ENCODE peak calls at places on chromosomes 3 and 15, in nine cellular contexts. W, E, K, M, J, Z, H, P and D are unnamed samples.

GRCh38 chr3:58065700-58066167 is 57.5 kb downstream of the FLNB start:
- DNase-seq in W (no peak), K (no peak), P (no peak), J (no peak), Z (no peak), E (no peak), M (no peak), H (no peak), D (no peak)

GRCh38 chr15:40430271-40430805 is 10.4 kb upstream of the BAHD1 start:
- DNase-seq in J (no peak), W (no peak), Z (peak), H (no peak), K (no peak), M (peak), E (no peak), P (no peak), D (peak)

GRCh38 chr3:127183931-127184869 is 8.7 kb upstream of the PRR23E start:
- DNase-seq in P (no peak), J (no peak), H (no peak), K (no peak), M (no peak), W (no peak), E (no peak), Z (no peak), D (no peak)

GRCh38 chr15:35092846-35093245 is 7.8 kb upstream of the NANOGP8 start:
- DNase-seq in W (no peak), J (no peak), M (no peak), H (no peak), P (peak), Z (no peak), K (no peak), E (no peak), D (no peak)

GRCh38 chr3:10986592-10986991 is 6.0 kb upstream of the SLC6A1 start:
- DNase-seq in K (no peak), P (no peak), E (no peak), Z (no peak), M (no peak), W (no peak), J (no peak), H (no peak), D (no peak)

GRCh38 chr3:107938128-107938527 is 152.7 kb downstream of the CD47 start:
- DNase-seq in P (no peak), J (no peak), W (no peak), M (peak), K (no peak), E (no peak), Z (no peak), H (peak), D (peak)

GRCh38 chr3:120081719-120082118 is 12.5 kb downstream of the GSK3B start:
- DNase-seq in J (no peak), W (no peak), E (no peak), M (no peak), H (peak), P (no peak), K (no peak), Z (no peak), D (no peak)

GRCh38 chr15:53869044-53869805 is 109.0 kb upstream of the UNC13C start:
- DNase-seq in M (peak), K (no peak), E (no peak), H (peak), Z (no peak), J (no peak), P (no peak), W (no peak), D (no peak)

GRCh38 chr3:182686033-182686886 is 107.0 kb upstream of the ATP11B start:
- DNase-seq in J (no peak), H (no peak), Z (no peak), M (no peak), P (no peak), E (no peak), K (no peak), W (no peak), D (no peak)

GRCh38 chr3:150414989-150415388 is 6.9 kb downstream of the TSC22D2 start:
- DNase-seq in M (no peak), P (no peak), J (no peak), Z (no peak), W (no peak), K (no peak), H (no peak), E (no peak), D (no peak)

GRCh38 chr3:189458536-189458935 is 172.7 kb upstream of the TP63 start:
- DNase-seq in Z (peak), K (no peak), P (no peak), H (no peak), M (peak), W (no peak), E (peak), J (no peak), D (peak)

GRCh38 chr3:43076857-43077256 is 29.0 kb downstream of the POMGNT2 start:
- DNase-seq in E (no peak), K (no peak), H (no peak), W (no peak), Z (no peak), P (no peak), J (no peak), M (no peak), D (no peak)

GRCh38 chr3:36097180-36097579 is 283.1 kb upstream of the STAC start:
- DNase-seq in W (no peak), Z (no peak), M (no peak), P (no peak), K (no peak), H (no peak), J (no peak), E (no peak), D (no peak)

GRCh38 chr3:34394978-34395748 is 596.7 kb downstream of the PDCD6IP start:
- DNase-seq in M (no peak), K (no peak), H (no peak), Z (no peak), J (no peak), E (no peak), P (no peak), W (no peak), D (no peak)

GRCh38 chr15:45150481-45150880 is 20.7 kb downstream of the DUOX1 start:
- DNase-seq in M (no peak), Z (no peak), P (no peak), J (no peak), W (no peak), K (no peak), H (no peak), E (no peak), D (no peak)

GRCh38 chr3:58041826-58042324 is 33.7 kb downstream of the FLNB start:
- DNase-seq in Z (no peak), W (no peak), K (peak), H (peak), P (no peak), E (peak), M (no peak), J (peak), D (peak)

GRCh38 chr3:55826731-55827496 is 339.8 kb upstream of the WNT5A start:
- DNase-seq in P (no peak), W (no peak), E (no peak), Z (no peak), K (no peak), J (no peak), H (no peak), M (no peak), D (peak)

GRCh38 chr15:68614621-68615035 is 35.8 kb downstream of the CORO2B start:
- DNase-seq in J (no peak), K (no peak), M (no peak), H (no peak), P (peak), W (no peak), E (no peak), Z (no peak), D (no peak)

GRCh38 chr3:13507791-13508339 is 27.8 kb downstream of the HDAC11 start:
- DNase-seq in P (peak), K (no peak), H (no peak), W (no peak), M (peak), Z (no peak), J (no peak), E (no peak), D (peak)

GRCh38 chr15:52652984-52653383 is 26.2 kb downstream of the ATOSA start:
- DNase-seq in M (peak), K (no peak), W (no peak), H (no peak), J (peak), Z (no peak), P (no peak), E (peak), D (peak)

GRCh38 chr3:32508731-32509130 is 6.1 kb upstream of the CMTM6 start:
- DNase-seq in W (no peak), H (no peak), M (peak), Z (no peak), P (no peak), E (no peak), K (no peak), J (no peak), D (no peak)

GRCh38 chr15:57313134-57313483 is 63.2 kb upstream of the CGNL1 start:
- DNase-seq in P (no peak), Z (no peak), M (no peak), W (no peak), E (no peak), H (no peak), K (no peak), J (no peak), D (no peak)

GRCh38 chr3:123807820-123808219 is 76.3 kb downstream of the MYLK start:
- DNase-seq in H (no peak), J (no peak), W (no peak), K (no peak), E (no peak), Z (no peak), M (peak), P (no peak), D (peak)

GRCh38 chr15:88018865-88019626 is 237.5 kb downstream of the NTRK3 start:
- DNase-seq in P (no peak), J (peak), H (no peak), K (no peak), E (no peak), Z (no peak), M (no peak), W (no peak), D (peak)

GRCh38 chr3:109607897-109608296 is 270.6 kb upstream of the DPPA4 start:
- DNase-seq in K (no peak), H (no peak), M (no peak), W (no peak), J (no peak), Z (no peak), P (no peak), E (no peak), D (no peak)

GRCh38 chr15:63157891-63158431 is 684 bp upstream of the RPS27L start:
- DNase-seq in W (peak), K (no peak), J (peak), P (no peak), M (peak), E (peak), H (peak), Z (peak), D (peak)

GRCh38 chr15:31089361-31090047 is 12.0 kb downstream of the TRPM1 start:
- DNase-seq in E (no peak), J (no peak), P (no peak), M (no peak), H (no peak), W (no peak), Z (no peak), K (no peak), D (no peak)

GRCh38 chr3:138433892-138434275 is 532 bp upstream of the ESYT3 start:
- DNase-seq in J (no peak), P (peak), M (no peak), Z (no peak), H (no peak), K (no peak), W (no peak), E (no peak), D (no peak)
- H3K4me3 ChIP-seq in J (no peak), P (peak), M (no peak), Z (no peak), H (no peak), K (no peak), W (no peak), E (no peak), D (peak)

GRCh38 chr3:82927309-82928253 is 1166.1 kb upstream of the GBE1 start:
- DNase-seq in Z (no peak), W (no peak), H (no peak), K (no peak), P (no peak), J (no peak), E (no peak), M (no peak), D (no peak)
- H3K4me3 ChIP-seq in Z (no peak), W (no peak), H (no peak), K (no peak), P (no peak), J (no peak), E (no peak), M (no peak), D (no peak)

DNA sequence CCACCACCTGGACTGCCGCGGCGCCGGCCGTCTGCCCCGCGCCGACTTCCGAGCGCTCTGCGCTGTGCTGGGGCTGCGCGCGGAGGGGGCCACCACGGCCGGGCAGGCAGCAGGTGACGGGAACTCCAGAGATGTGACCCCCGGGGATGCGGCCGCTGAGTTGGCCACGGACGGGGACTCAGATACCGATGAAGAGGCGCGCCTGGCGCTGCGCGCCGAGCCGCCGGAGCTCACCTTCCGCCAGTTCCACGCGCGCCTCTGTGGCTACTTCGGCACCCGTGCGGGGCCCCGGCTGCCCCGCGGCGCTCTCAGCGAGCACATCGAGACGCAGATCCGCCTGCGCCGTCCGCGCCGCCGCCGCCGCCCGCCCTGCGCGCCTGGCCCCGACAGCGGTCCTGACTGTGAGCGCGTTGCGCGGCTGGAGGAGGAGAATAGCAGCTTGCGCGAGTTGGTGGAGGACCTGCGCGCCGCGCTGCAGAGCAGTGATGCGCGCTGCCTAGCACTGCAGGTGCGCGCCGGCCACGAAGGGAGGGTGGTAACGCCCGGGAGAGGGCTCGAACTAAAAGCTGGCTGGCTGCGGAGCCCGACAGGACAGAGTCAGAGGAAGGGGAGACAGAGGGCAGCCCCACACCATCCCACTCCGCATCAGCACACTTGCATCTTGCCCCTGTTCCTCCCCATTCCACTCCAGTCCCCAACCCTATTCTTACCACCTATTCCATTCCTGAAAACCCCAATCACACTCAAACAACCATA is 891 bp downstream of the EFCC1 start:
- DNase-seq in M (peak), K (no peak), W (peak), Z (no peak), J (no peak), E (no peak), P (peak), H (no peak), D (no peak)
- H3K4me3 ChIP-seq in M (no peak), K (no peak), W (no peak), Z (no peak), J (no peak), E (no peak), P (peak), H (no peak), D (no peak)

GRCh38 chr3:125957674-125958510 is 11.1 kb upstream of the ROPN1B start:
- DNase-seq in M (no peak), Z (no peak), J (no peak), K (no peak), H (no peak), E (no peak), W (no peak), P (peak), D (no peak)
- H3K4me3 ChIP-seq in M (no peak), Z (no peak), J (no peak), K (no peak), H (no peak), E (no peak), W (no peak), P (peak), D (no peak)

DNA sequence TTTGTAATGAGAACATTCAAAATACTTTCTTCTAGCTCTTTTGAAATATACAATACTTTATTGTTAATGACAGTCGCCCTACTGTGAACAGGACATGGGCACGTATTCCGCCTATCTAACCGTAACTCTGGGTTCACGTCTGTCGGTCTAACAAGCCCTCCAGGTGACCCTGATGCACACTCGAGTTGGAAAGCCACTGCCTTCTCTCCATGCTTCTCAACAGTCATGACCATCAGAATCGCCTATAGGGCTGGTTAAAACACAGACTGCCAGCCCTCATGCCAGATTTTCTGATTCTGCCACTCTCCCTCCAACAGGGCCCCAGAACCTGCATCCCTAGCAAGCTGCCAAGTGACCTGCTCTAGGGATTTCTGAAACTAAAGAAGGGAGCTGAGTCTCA is 140.2 kb downstream of the FOXP1 start:
- DNase-seq in P (no peak), J (no peak), H (no peak), M (no peak), Z (no peak), K (no peak), E (no peak), W (no peak), D (no peak)
- H3K4me3 ChIP-seq in P (no peak), J (no peak), H (no peak), M (no peak), Z (no peak), K (no peak), E (no peak), W (no peak), D (no peak)

GRCh38 chr15:49303003-49303402 is 120.0 kb upstream of the FGF7 start:
- DNase-seq in M (no peak), P (no peak), H (no peak), E (no peak), J (no peak), W (no peak), K (no peak), Z (no peak), D (no peak)

GRCh38 chr15:49309889-49310288 is 113.2 kb upstream of the FGF7 start:
- DNase-seq in K (no peak), E (no peak), P (no peak), J (no peak), Z (no peak), H (no peak), M (no peak), W (no peak), D (no peak)

GRCh38 chr15:49313650-49314049 is 109.4 kb upstream of the FGF7 start:
- DNase-seq in H (no peak), W (no peak), E (peak), K (no peak), P (no peak), M (peak), Z (no peak), J (peak), D (peak)

GRCh38 chr15:49308686-49309085 is 114.4 kb upstream of the FGF7 start:
- DNase-seq in Z (no peak), P (no peak), J (no peak), W (no peak), K (no peak), E (no peak), H (no peak), M (no peak), D (no peak)
- H3K4me3 ChIP-seq in Z (no peak), P (no peak), J (no peak), W (no peak), K (no peak), E (no peak), H (no peak), M (no peak), D (no peak)

GRCh38 chr15:26614734-26615133 is 158.1 kb downstream of the GABRB3 start:
- DNase-seq in H (no peak), K (no peak), E (no peak), Z (no peak), M (no peak), P (no peak), W (no peak), J (no peak), D (no peak)
- H3K4me3 ChIP-seq in H (no peak), K (no peak), E (no peak), Z (no peak), M (no peak), P (no peak), W (no peak), J (no peak), D (no peak)

DNA sequence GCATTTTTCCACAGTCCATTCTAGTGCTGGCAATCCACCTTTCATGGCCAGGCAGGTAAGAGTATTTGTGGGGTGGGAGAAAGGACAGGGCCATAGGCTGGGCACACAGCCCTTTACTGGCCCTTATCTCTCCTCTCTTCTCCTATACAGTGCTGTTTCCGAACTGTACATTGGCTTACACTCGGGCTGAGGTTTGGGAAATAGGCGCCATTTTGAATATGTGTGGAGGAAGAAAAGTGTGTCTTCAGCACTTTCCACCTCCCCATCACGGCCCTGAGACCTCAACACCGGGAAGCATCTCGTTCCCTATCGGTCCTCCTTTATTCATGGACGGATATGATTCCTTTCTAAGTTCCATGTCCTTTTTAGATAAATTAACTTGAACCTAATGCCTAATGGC is 24.4 kb downstream of the CD86 start:
- DNase-seq in P (no peak), J (no peak), H (peak), E (no peak), K (no peak), W (no peak), Z (no peak), M (no peak), D (no peak)
- H3K4me3 ChIP-seq in P (no peak), J (no peak), H (peak), E (no peak), K (peak), W (no peak), Z (no peak), M (no peak), D (no peak)